ENCODE peak calls at places on chromosomes 6 and 20, in four cellular contexts. G, Z, H and Q are unnamed samples.

GRCh38 chr6:19869464-19869863 is 32.3 kb downstream of the ID4 start:
- DNase-seq in G (no peak), Z (no peak), H (no peak), Q (no peak)

GRCh38 chr20:62524486-62524885 is 48.7 kb upstream of the GATA5 start:
- DNase-seq in G (no peak), Z (no peak), H (no peak), Q (no peak)

GRCh38 chr6:95519228-95520037 is 57.9 kb upstream of the MANEA start:
- DNase-seq in G (no peak), Z (no peak), H (no peak), Q (no peak)

GRCh38 chr20:10178727-10179313 is 39.8 kb upstream of the SNAP25 start:
- DNase-seq in G (no peak), Z (no peak), H (no peak), Q (no peak)

GRCh38 chr20:53678990-53679596 is 85.5 kb upstream of the ZNF217 start:
- DNase-seq in G (no peak), Z (no peak), H (no peak), Q (no peak)

GRCh38 chr6:7207688-7208087 is 99.9 kb downstream of the RREB1 start:
- DNase-seq in G (no peak), Z (no peak), H (no peak), Q (no peak)

GRCh38 chr20:12318043-12318442 is 400.4 kb downstream of the BTBD3 start:
- DNase-seq in G (no peak), Z (no peak), H (no peak), Q (no peak)

GRCh38 chr20:42749548-42749947 is 440.2 kb downstream of the PTPRT start:
- DNase-seq in G (no peak), Z (no peak), H (no peak), Q (no peak)

GRCh38 chr6:41538556-41539182 is 7.5 kb upstream of the FOXP4 start:
- DNase-seq in G (peak; percentile 18), Z (no peak), H (no peak), Q (no peak)

GRCh38 chr20:61449057-61449456 is 197.0 kb downstream of the CDH4 start:
- DNase-seq in G (no peak), Z (no peak), H (no peak), Q (no peak)

GRCh38 chr20:34316191-34316814 is 13.1 kb upstream of the AHCY start:
- DNase-seq in G (no peak), Z (no peak), H (no peak), Q (no peak)

GRCh38 chr6:148747493-148748160 is 797 bp downstream of the UST start:
- DNase-seq in G (peak; percentile 14), Z (peak; percentile 36), H (peak; percentile 65), Q (no peak)

GRCh38 chr6:143222758-143223334 is 162.2 kb downstream of the AIG1 start:
- DNase-seq in G (no peak), Z (no peak), H (no peak), Q (no peak)

GRCh38 chr20:33803921-33804337 is 7.2 kb upstream of the CHMP4B start:
- DNase-seq in G (no peak), Z (no peak), H (no peak), Q (no peak)

GRCh38 chr20:2261105-2261504 is 34.7 kb upstream of the TGM3 start:
- DNase-seq in G (no peak), Z (no peak), H (no peak), Q (no peak)

GRCh38 chr6:157089258-157089657 is 234.1 kb downstream of the TMEM242 start:
- DNase-seq in G (no peak), Z (no peak), H (no peak), Q (no peak)

GRCh38 chr6:31132806-31133205 is 6.1 kb downstream of the PSORS1C2 start:
- DNase-seq in G (no peak), Z (no peak), H (no peak), Q (no peak)

GRCh38 chr20:63125893-63126601 is 89.9 kb downstream of the YTHDF1 start:
- DNase-seq in G (peak; percentile 4), Z (peak; percentile 8), H (no peak), Q (no peak)

GRCh38 chr20:51931321-51931720 is 129.0 kb upstream of the SALL4 start:
- DNase-seq in G (no peak), Z (no peak), H (no peak), Q (no peak)

GRCh38 chr6:20366082-20366834 is 35.4 kb upstream of the E2F3 start:
- DNase-seq in G (no peak), Z (no peak), H (peak; percentile 49), Q (no peak)

GRCh38 chr20:61891916-61892649 is 173.6 kb downstream of the TAF4 start:
- DNase-seq in G (no peak), Z (no peak), H (no peak), Q (no peak)

GRCh38 chr6:108166664-108167448 is 1.0 kb downstream of the NR2E1 start:
- DNase-seq in G (no peak), Z (no peak), H (no peak), Q (no peak)

GRCh38 chr20:41219824-41220223 is 82.5 kb downstream of the PLCG1 start:
- DNase-seq in G (no peak), Z (no peak), H (no peak), Q (no peak)

GRCh38 chr20:9172908-9173307 is 104.0 kb downstream of the PLCB4 start:
- DNase-seq in G (no peak), Z (no peak), H (no peak), Q (no peak)

GRCh38 chr6:100353276-100354015 is 111.3 kb downstream of the SIM1 start:
- DNase-seq in G (no peak), Z (no peak), H (no peak), Q (no peak)

GRCh38 chr6:154361476-154361875 is 4.9 kb upstream of the IPCEF1 start:
- DNase-seq in G (no peak), Z (no peak), H (no peak), Q (no peak)

GRCh38 chr6:130675072-130675471 is 152.1 kb upstream of the SMLR1 start:
- DNase-seq in G (no peak), Z (no peak), H (no peak), Q (no peak)

GRCh38 chr20:33005132-33005566 is 916 bp upstream of the SUN5 start:
- DNase-seq in G (no peak), Z (no peak), H (no peak), Q (no peak)

GRCh38 chr6:3353939-3354338 is 95.2 kb downstream of the PSMG4 start:
- DNase-seq in G (no peak), Z (no peak), H (no peak), Q (no peak)

GRCh38 chr6:116268589-116269293 is 11.0 kb downstream of the TSPYL1 start:
- DNase-seq in G (no peak), Z (no peak), H (no peak), Q (no peak)

GRCh38 chr6:38110407-38111025 is 291.0 kb downstream of the ZFAND3 start:
- DNase-seq in G (no peak), Z (no peak), H (no peak), Q (no peak)

GRCh38 chr6:122145246-122145645 is 254.2 kb upstream of the HSF2 start:
- DNase-seq in G (no peak), Z (no peak), H (no peak), Q (no peak)

GRCh38 chr20:4401601-4402000 is 320.1 kb upstream of the PRND start:
- DNase-seq in G (no peak), Z (no peak), H (no peak), Q (no peak)

GRCh38 chr20:19254956-19255355 is 42.5 kb downstream of the SLC24A3 start:
- DNase-seq in G (no peak), Z (no peak), H (no peak), Q (no peak)

GRCh38 chr20:20761302-20761701 is 48.9 kb upstream of the RALGAPA2 start:
- DNase-seq in G (no peak), Z (no peak), H (no peak), Q (no peak)

GRCh38 chr6:15246217-15247211 is 645 bp downstream of the JARID2 start:
- DNase-seq in G (no peak), Z (no peak), H (peak; percentile 25), Q (no peak)

DNA sequence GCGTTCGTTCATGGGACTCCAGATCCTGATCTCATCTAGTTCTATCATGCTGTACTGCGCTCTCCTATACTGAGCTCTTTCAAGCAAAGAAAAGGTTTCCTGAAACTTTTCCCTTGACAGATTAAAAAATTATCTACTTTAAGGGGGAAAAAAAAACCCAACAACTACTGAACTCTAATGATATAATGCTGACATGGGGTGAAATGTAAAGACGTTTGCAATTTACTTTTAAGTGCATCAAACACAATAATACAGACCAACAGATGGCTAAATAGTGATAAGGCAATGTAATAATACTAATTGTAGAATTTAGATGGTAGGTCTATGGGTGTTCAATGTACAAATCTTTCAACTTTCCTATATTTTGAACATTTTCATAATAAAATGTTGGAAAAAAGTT is 16.4 kb downstream of the TOMM34 start:
- DNase-seq in G (no peak), Z (no peak), H (no peak), Q (no peak)
- H3K4me1 ChIP-seq in G (peaks cover 4% of the 10 kb centered on the region), Z (no peaks in the 10 kb centered on the region), H (no peaks in the 10 kb centered on the region), Q (no peaks in the 10 kb centered on the region)

DNA sequence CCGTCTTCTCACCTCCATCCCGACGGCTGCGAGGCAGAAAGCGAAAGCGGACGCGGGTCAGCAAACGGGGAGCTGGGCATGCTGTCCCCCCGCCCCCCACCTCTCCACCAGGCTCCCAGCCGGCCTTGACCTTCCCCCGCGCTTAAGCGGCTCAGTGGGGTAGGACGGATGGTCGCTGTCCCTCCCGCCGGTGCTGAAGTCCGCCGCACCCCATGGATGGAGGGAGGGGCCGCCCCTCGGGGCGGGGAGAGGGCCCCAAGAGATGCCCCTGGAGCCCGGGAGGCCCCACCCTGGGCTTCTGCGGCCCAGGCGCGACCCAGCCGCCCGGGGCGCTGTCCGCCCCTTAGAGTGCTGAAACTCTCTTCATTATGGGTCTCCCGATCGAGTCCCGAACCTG is at the start of gene KCNB1:
- DNase-seq in G (peak; percentile 37), Z (peak; percentile 59), H (peak; percentile 22), Q (no peak)
- TF ChIP-seq CTCF in G (no peak), Z (no peak), H (no peak), Q (peak; percentile 13)

DNA sequence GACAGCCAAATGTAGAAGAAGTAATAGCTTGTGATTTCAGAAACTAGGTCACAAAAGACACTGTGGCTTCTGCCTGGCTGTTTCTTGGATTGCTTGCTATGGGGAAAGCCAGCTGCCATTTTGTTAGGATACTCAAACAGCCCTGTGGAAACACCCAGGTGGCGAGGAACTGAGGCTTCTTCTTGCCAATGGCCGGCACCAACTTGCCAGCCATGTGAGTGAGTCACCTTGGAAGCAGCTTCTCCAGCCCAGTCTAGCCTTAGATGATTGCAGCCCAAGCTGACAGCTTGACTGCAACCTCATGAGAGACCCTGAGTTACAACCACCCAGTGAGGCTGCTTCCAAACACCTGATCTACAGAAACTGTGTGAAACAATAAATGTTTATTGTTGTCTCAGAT is 11.9 kb upstream of the KIAA1755 start:
- DNase-seq in G (no peak), Z (no peak), H (no peak), Q (no peak)
- H3K4me3 ChIP-seq in G (no peak overlapping the region), Z (no peak overlapping the region), H (no peak overlapping the region), Q (no peak overlapping the region)

GRCh38 chr6:82909551-82909950 is 156.1 kb downstream of the UBE3D start:
- DNase-seq in G (no peak), Z (no peak), H (no peak), Q (no peak)

GRCh38 chr6:82906489-82906888 is 159.2 kb downstream of the UBE3D start:
- DNase-seq in G (no peak), Z (no peak), H (no peak), Q (no peak)

GRCh38 chr6:82904860-82905259 is 160.8 kb downstream of the UBE3D start:
- DNase-seq in G (no peak), Z (no peak), H (no peak), Q (no peak)

GRCh38 chr6:82908661-82909060 is 157.0 kb downstream of the UBE3D start:
- DNase-seq in G (no peak), Z (no peak), H (no peak), Q (no peak)

GRCh38 chr6:82906951-82907350 is 158.7 kb downstream of the UBE3D start:
- DNase-seq in G (no peak), Z (no peak), H (no peak), Q (no peak)
- H3K4me1 ChIP-seq in G (peaks cover 7% of the 10 kb centered on the region), Z (peaks cover 3% of the 10 kb centered on the region), H (no peaks in the 10 kb centered on the region), Q (no peaks in the 10 kb centered on the region)